ENCODE peak calls at places on chromosomes 2 and 18, in ten cellular contexts. One of them, this sample, is unnamed.

GRCh38 chr2:46351388-46352141 is 54.4 kb downstream of the EPAS1 start:
- DNase-seq in IMR-90: no peak
- DNase-seq in K562: no peak
- DNase-seq in NAMALWA: no peak
- DNase-seq in frontal cortex: no peak
- DNase-seq in stimulated activated CD4-positive, alpha-beta T cell treated with anti-CD3 and anti-CD28 coated beads, Interleukin-4, amount 100 ng/mL, for 4 hours: peak
- DNase-seq in activated CD8-positive, alpha-beta memory T cell treated with anti-CD3 and anti-CD28 coated beads for 24 hours: peak
- DNase-seq in sciatic nerve: no peak
- DNase-seq in HS-5: no peak
- DNase-seq in fibroblast of the conjunctiva: no peak
- DNase-seq in this sample: no peak

GRCh38 chr2:133213651-133214050 is 354.6 kb downstream of the NCKAP5 start:
- DNase-seq in K562: no peak
- DNase-seq in HS-5: no peak
- DNase-seq in NAMALWA: no peak
- DNase-seq in stimulated activated CD4-positive, alpha-beta T cell treated with anti-CD3 and anti-CD28 coated beads, Interleukin-4, amount 100 ng/mL, for 4 hours: no peak
- DNase-seq in activated CD8-positive, alpha-beta memory T cell treated with anti-CD3 and anti-CD28 coated beads for 24 hours: no peak
- DNase-seq in sciatic nerve: no peak
- DNase-seq in IMR-90: peak
- DNase-seq in frontal cortex: no peak
- DNase-seq in fibroblast of the conjunctiva: no peak
- DNase-seq in this sample: no peak

GRCh38 chr2:9108210-9108967 is 98.2 kb upstream of the ASAP2 start:
- DNase-seq in IMR-90: peak
- DNase-seq in NAMALWA: peak
- DNase-seq in frontal cortex: no peak
- DNase-seq in stimulated activated CD4-positive, alpha-beta T cell treated with anti-CD3 and anti-CD28 coated beads, Interleukin-4, amount 100 ng/mL, for 4 hours: peak
- DNase-seq in activated CD8-positive, alpha-beta memory T cell treated with anti-CD3 and anti-CD28 coated beads for 24 hours: no peak
- DNase-seq in HS-5: no peak
- DNase-seq in K562: no peak
- DNase-seq in fibroblast of the conjunctiva: no peak
- DNase-seq in sciatic nerve: no peak
- DNase-seq in this sample: no peak

GRCh38 chr18:58559427-58560186 is 69.3 kb downstream of the ALPK2 start:
- DNase-seq in NAMALWA: no peak
- DNase-seq in stimulated activated CD4-positive, alpha-beta T cell treated with anti-CD3 and anti-CD28 coated beads, Interleukin-4, amount 100 ng/mL, for 4 hours: no peak
- DNase-seq in fibroblast of the conjunctiva: no peak
- DNase-seq in frontal cortex: no peak
- DNase-seq in sciatic nerve: no peak
- DNase-seq in IMR-90: peak
- DNase-seq in activated CD8-positive, alpha-beta memory T cell treated with anti-CD3 and anti-CD28 coated beads for 24 hours: no peak
- DNase-seq in HS-5: no peak
- DNase-seq in K562: no peak
- DNase-seq in this sample: no peak

GRCh38 chr2:23761638-23762037 is 165.3 kb downstream of the ATAD2B start:
- DNase-seq in stimulated activated CD4-positive, alpha-beta T cell treated with anti-CD3 and anti-CD28 coated beads, Interleukin-4, amount 100 ng/mL, for 4 hours: no peak
- DNase-seq in K562: peak
- DNase-seq in frontal cortex: no peak
- DNase-seq in IMR-90: no peak
- DNase-seq in sciatic nerve: no peak
- DNase-seq in activated CD8-positive, alpha-beta memory T cell treated with anti-CD3 and anti-CD28 coated beads for 24 hours: no peak
- DNase-seq in HS-5: no peak
- DNase-seq in NAMALWA: no peak
- DNase-seq in fibroblast of the conjunctiva: no peak
- DNase-seq in this sample: no peak

GRCh38 chr2:142863485-142863921 is 14.0 kb upstream of the KYNU start:
- DNase-seq in fibroblast of the conjunctiva: no peak
- DNase-seq in HS-5: no peak
- DNase-seq in activated CD8-positive, alpha-beta memory T cell treated with anti-CD3 and anti-CD28 coated beads for 24 hours: no peak
- DNase-seq in sciatic nerve: no peak
- DNase-seq in NAMALWA: no peak
- DNase-seq in stimulated activated CD4-positive, alpha-beta T cell treated with anti-CD3 and anti-CD28 coated beads, Interleukin-4, amount 100 ng/mL, for 4 hours: no peak
- DNase-seq in K562: no peak
- DNase-seq in IMR-90: peak
- DNase-seq in frontal cortex: no peak
- DNase-seq in this sample: no peak

GRCh38 chr2:74461187-74462053 is 3.2 kb downstream of the WBP1 start:
- DNase-seq in activated CD8-positive, alpha-beta memory T cell treated with anti-CD3 and anti-CD28 coated beads for 24 hours: no peak
- DNase-seq in fibroblast of the conjunctiva: no peak
- DNase-seq in stimulated activated CD4-positive, alpha-beta T cell treated with anti-CD3 and anti-CD28 coated beads, Interleukin-4, amount 100 ng/mL, for 4 hours: no peak
- DNase-seq in NAMALWA: peak
- DNase-seq in sciatic nerve: no peak
- DNase-seq in frontal cortex: no peak
- DNase-seq in K562: peak
- DNase-seq in HS-5: no peak
- DNase-seq in IMR-90: no peak
- DNase-seq in this sample: no peak

GRCh38 chr18:58455318-58455950 is 173.5 kb downstream of the ALPK2 start:
- DNase-seq in frontal cortex: no peak
- DNase-seq in stimulated activated CD4-positive, alpha-beta T cell treated with anti-CD3 and anti-CD28 coated beads, Interleukin-4, amount 100 ng/mL, for 4 hours: no peak
- DNase-seq in activated CD8-positive, alpha-beta memory T cell treated with anti-CD3 and anti-CD28 coated beads for 24 hours: no peak
- DNase-seq in sciatic nerve: no peak
- DNase-seq in IMR-90: no peak
- DNase-seq in K562: no peak
- DNase-seq in fibroblast of the conjunctiva: no peak
- DNase-seq in HS-5: no peak
- DNase-seq in NAMALWA: no peak
- DNase-seq in this sample: no peak

GRCh38 chr2:174594451-174594850 is 3.2 kb downstream of the WIPF1 start:
- DNase-seq in K562: no peak
- DNase-seq in fibroblast of the conjunctiva: no peak
- DNase-seq in sciatic nerve: no peak
- DNase-seq in frontal cortex: no peak
- DNase-seq in HS-5: no peak
- DNase-seq in NAMALWA: peak
- DNase-seq in stimulated activated CD4-positive, alpha-beta T cell treated with anti-CD3 and anti-CD28 coated beads, Interleukin-4, amount 100 ng/mL, for 4 hours: no peak
- DNase-seq in activated CD8-positive, alpha-beta memory T cell treated with anti-CD3 and anti-CD28 coated beads for 24 hours: no peak
- DNase-seq in IMR-90: no peak
- DNase-seq in this sample: no peak

GRCh38 chr2:217740796-217741195 is 262.0 kb downstream of the TNS1 start:
- DNase-seq in IMR-90: no peak
- DNase-seq in fibroblast of the conjunctiva: peak
- DNase-seq in activated CD8-positive, alpha-beta memory T cell treated with anti-CD3 and anti-CD28 coated beads for 24 hours: no peak
- DNase-seq in frontal cortex: no peak
- DNase-seq in NAMALWA: no peak
- DNase-seq in sciatic nerve: no peak
- DNase-seq in stimulated activated CD4-positive, alpha-beta T cell treated with anti-CD3 and anti-CD28 coated beads, Interleukin-4, amount 100 ng/mL, for 4 hours: no peak
- DNase-seq in K562: no peak
- DNase-seq in HS-5: no peak
- DNase-seq in this sample: no peak

GRCh38 chr2:120847700-120848321 is 112.1 kb downstream of the GLI2 start:
- DNase-seq in sciatic nerve: peak
- DNase-seq in IMR-90: no peak
- DNase-seq in K562: no peak
- DNase-seq in stimulated activated CD4-positive, alpha-beta T cell treated with anti-CD3 and anti-CD28 coated beads, Interleukin-4, amount 100 ng/mL, for 4 hours: no peak
- DNase-seq in fibroblast of the conjunctiva: no peak
- DNase-seq in frontal cortex: no peak
- DNase-seq in activated CD8-positive, alpha-beta memory T cell treated with anti-CD3 and anti-CD28 coated beads for 24 hours: no peak
- DNase-seq in NAMALWA: no peak
- DNase-seq in HS-5: no peak
- DNase-seq in this sample: no peak

GRCh38 chr2:235162544-235163197 is 210.9 kb downstream of the SH3BP4 start:
- DNase-seq in sciatic nerve: no peak
- DNase-seq in NAMALWA: no peak
- DNase-seq in K562: no peak
- DNase-seq in stimulated activated CD4-positive, alpha-beta T cell treated with anti-CD3 and anti-CD28 coated beads, Interleukin-4, amount 100 ng/mL, for 4 hours: no peak
- DNase-seq in fibroblast of the conjunctiva: no peak
- DNase-seq in IMR-90: peak
- DNase-seq in activated CD8-positive, alpha-beta memory T cell treated with anti-CD3 and anti-CD28 coated beads for 24 hours: no peak
- DNase-seq in HS-5: no peak
- DNase-seq in frontal cortex: no peak
- DNase-seq in this sample: no peak

GRCh38 chr2:234689911-234690379 is 193.1 kb upstream of the ARL4C start:
- DNase-seq in activated CD8-positive, alpha-beta memory T cell treated with anti-CD3 and anti-CD28 coated beads for 24 hours: no peak
- DNase-seq in K562: no peak
- DNase-seq in stimulated activated CD4-positive, alpha-beta T cell treated with anti-CD3 and anti-CD28 coated beads, Interleukin-4, amount 100 ng/mL, for 4 hours: no peak
- DNase-seq in HS-5: no peak
- DNase-seq in frontal cortex: no peak
- DNase-seq in sciatic nerve: no peak
- DNase-seq in NAMALWA: no peak
- DNase-seq in fibroblast of the conjunctiva: no peak
- DNase-seq in IMR-90: no peak
- DNase-seq in this sample: no peak

GRCh38 chr18:77061946-77062517 is 70.6 kb downstream of the MBP start:
- DNase-seq in NAMALWA: no peak
- DNase-seq in IMR-90: no peak
- DNase-seq in K562: peak
- DNase-seq in stimulated activated CD4-positive, alpha-beta T cell treated with anti-CD3 and anti-CD28 coated beads, Interleukin-4, amount 100 ng/mL, for 4 hours: no peak
- DNase-seq in sciatic nerve: no peak
- DNase-seq in activated CD8-positive, alpha-beta memory T cell treated with anti-CD3 and anti-CD28 coated beads for 24 hours: peak
- DNase-seq in frontal cortex: no peak
- DNase-seq in fibroblast of the conjunctiva: no peak
- DNase-seq in HS-5: no peak
- DNase-seq in this sample: no peak

GRCh38 chr2:133503323-133503722 is 64.9 kb downstream of the NCKAP5 start:
- DNase-seq in activated CD8-positive, alpha-beta memory T cell treated with anti-CD3 and anti-CD28 coated beads for 24 hours: no peak
- DNase-seq in NAMALWA: no peak
- DNase-seq in sciatic nerve: no peak
- DNase-seq in stimulated activated CD4-positive, alpha-beta T cell treated with anti-CD3 and anti-CD28 coated beads, Interleukin-4, amount 100 ng/mL, for 4 hours: no peak
- DNase-seq in HS-5: no peak
- DNase-seq in K562: no peak
- DNase-seq in fibroblast of the conjunctiva: no peak
- DNase-seq in IMR-90: no peak
- DNase-seq in frontal cortex: no peak
- DNase-seq in this sample: no peak

GRCh38 chr2:157257312-157258252 is at the start of gene GALNT5:
- DNase-seq in sciatic nerve: no peak
- DNase-seq in NAMALWA: no peak
- DNase-seq in K562: peak
- DNase-seq in HS-5: no peak
- DNase-seq in frontal cortex: no peak
- DNase-seq in stimulated activated CD4-positive, alpha-beta T cell treated with anti-CD3 and anti-CD28 coated beads, Interleukin-4, amount 100 ng/mL, for 4 hours: no peak
- DNase-seq in activated CD8-positive, alpha-beta memory T cell treated with anti-CD3 and anti-CD28 coated beads for 24 hours: no peak
- DNase-seq in IMR-90: peak
- DNase-seq in fibroblast of the conjunctiva: no peak
- DNase-seq in this sample: no peak

GRCh38 chr2:45745231-45745630 is 93.8 kb downstream of the PRKCE start:
- DNase-seq in HS-5: no peak
- DNase-seq in sciatic nerve: no peak
- DNase-seq in K562: no peak
- DNase-seq in frontal cortex: no peak
- DNase-seq in IMR-90: no peak
- DNase-seq in fibroblast of the conjunctiva: no peak
- DNase-seq in NAMALWA: no peak
- DNase-seq in stimulated activated CD4-positive, alpha-beta T cell treated with anti-CD3 and anti-CD28 coated beads, Interleukin-4, amount 100 ng/mL, for 4 hours: no peak
- DNase-seq in activated CD8-positive, alpha-beta memory T cell treated with anti-CD3 and anti-CD28 coated beads for 24 hours: no peak
- DNase-seq in this sample: no peak

GRCh38 chr2:9720352-9721093 is 89.7 kb upstream of the YWHAQ start:
- DNase-seq in stimulated activated CD4-positive, alpha-beta T cell treated with anti-CD3 and anti-CD28 coated beads, Interleukin-4, amount 100 ng/mL, for 4 hours: no peak
- DNase-seq in NAMALWA: peak
- DNase-seq in K562: no peak
- DNase-seq in frontal cortex: no peak
- DNase-seq in HS-5: no peak
- DNase-seq in activated CD8-positive, alpha-beta memory T cell treated with anti-CD3 and anti-CD28 coated beads for 24 hours: no peak
- DNase-seq in sciatic nerve: no peak
- DNase-seq in fibroblast of the conjunctiva: no peak
- DNase-seq in IMR-90: no peak
- DNase-seq in this sample: no peak

This sample was measured in HCT116.